ENCODE peak calls at places on chromosome 9, in six cellular contexts. One of them, this sample, is unnamed.

GRCh38 chr9:105188746-105189145 is 55.7 kb upstream of the SLC44A1 start:
- DNase-seq in dorsolateral prefrontal cortex: no peak
- DNase-seq in Calu3: no peak
- DNase-seq in NCI-H1092 treated with DMSO at 0.1 percent for 48 hours: no peak
- DNase-seq in HTR-8/SVneo: no peak
- DNase-seq in amniotic epithelial cell: peak; percentile 27
- DNase-seq in this sample: no peak

GRCh38 chr9:114521846-114522245 is 16.6 kb upstream of the WHRN start:
- DNase-seq in NCI-H1092 treated with DMSO at 0.1 percent for 48 hours: no peak
- DNase-seq in Calu3: no peak
- DNase-seq in HTR-8/SVneo: no peak
- DNase-seq in dorsolateral prefrontal cortex: no peak
- DNase-seq in amniotic epithelial cell: peak; percentile 12
- DNase-seq in this sample: no peak

GRCh38 chr9:86557063-86557766 is 203.0 kb upstream of the TUT7 start:
- DNase-seq in dorsolateral prefrontal cortex: no peak
- DNase-seq in HTR-8/SVneo: no peak
- DNase-seq in NCI-H1092 treated with DMSO at 0.1 percent for 48 hours: no peak
- DNase-seq in Calu3: no peak
- DNase-seq in amniotic epithelial cell: peak; percentile 98
- DNase-seq in this sample: peak; percentile 80

GRCh38 chr9:120392711-120393110 is 187.3 kb downstream of the CDK5RAP2 start:
- DNase-seq in Calu3: no peak
- DNase-seq in dorsolateral prefrontal cortex: no peak
- DNase-seq in amniotic epithelial cell: no peak
- DNase-seq in NCI-H1092 treated with DMSO at 0.1 percent for 48 hours: no peak
- DNase-seq in HTR-8/SVneo: no peak
- DNase-seq in this sample: no peak

GRCh38 chr9:110021891-110022290 is 186.1 kb downstream of the C9orf152 start:
- DNase-seq in HTR-8/SVneo: no peak
- DNase-seq in amniotic epithelial cell: no peak
- DNase-seq in dorsolateral prefrontal cortex: no peak
- DNase-seq in NCI-H1092 treated with DMSO at 0.1 percent for 48 hours: no peak
- DNase-seq in Calu3: no peak
- DNase-seq in this sample: no peak

GRCh38 chr9:88579363-88579715 is 44.4 kb downstream of the NXNL2 start:
- DNase-seq in NCI-H1092 treated with DMSO at 0.1 percent for 48 hours: no peak
- DNase-seq in HTR-8/SVneo: no peak
- DNase-seq in dorsolateral prefrontal cortex: no peak
- DNase-seq in Calu3: no peak
- DNase-seq in amniotic epithelial cell: no peak
- DNase-seq in this sample: no peak

GRCh38 chr9:95507456-95508241 is 9.1 kb downstream of the PTCH1 start:
- DNase-seq in NCI-H1092 treated with DMSO at 0.1 percent for 48 hours: peak; percentile 58
- DNase-seq in Calu3: peak; percentile 49
- DNase-seq in HTR-8/SVneo: no peak
- DNase-seq in amniotic epithelial cell: peak; percentile 79
- DNase-seq in dorsolateral prefrontal cortex: peak; percentile 48
- DNase-seq in this sample: peak; percentile 25

GRCh38 chr9:1018121-1018520 is 32.0 kb upstream of the DMRT2 start:
- DNase-seq in HTR-8/SVneo: no peak
- DNase-seq in Calu3: no peak
- DNase-seq in NCI-H1092 treated with DMSO at 0.1 percent for 48 hours: no peak
- DNase-seq in dorsolateral prefrontal cortex: no peak
- DNase-seq in amniotic epithelial cell: no peak
- DNase-seq in this sample: no peak

GRCh38 chr9:131410051-131410491 is 16.2 kb downstream of the PRRC2B start:
- DNase-seq in HTR-8/SVneo: no peak
- DNase-seq in dorsolateral prefrontal cortex: no peak
- DNase-seq in Calu3: no peak
- DNase-seq in NCI-H1092 treated with DMSO at 0.1 percent for 48 hours: no peak
- DNase-seq in amniotic epithelial cell: peak; percentile 83
- DNase-seq in this sample: no peak

GRCh38 chr9:113160571-113160970 is 9.8 kb downstream of the SLC31A2 start:
- DNase-seq in HTR-8/SVneo: no peak
- DNase-seq in Calu3: no peak
- DNase-seq in dorsolateral prefrontal cortex: no peak
- DNase-seq in amniotic epithelial cell: no peak
- DNase-seq in NCI-H1092 treated with DMSO at 0.1 percent for 48 hours: peak; percentile 2
- DNase-seq in this sample: no peak

GRCh38 chr9:106333487-106333886 is 529.5 kb upstream of the ZNF462 start:
- DNase-seq in dorsolateral prefrontal cortex: no peak
- DNase-seq in NCI-H1092 treated with DMSO at 0.1 percent for 48 hours: peak; percentile 91
- DNase-seq in Calu3: no peak
- DNase-seq in amniotic epithelial cell: no peak
- DNase-seq in HTR-8/SVneo: no peak
- DNase-seq in this sample: no peak

GRCh38 chr9:15469862-15470261 is 40.9 kb downstream of the PSIP1 start:
- DNase-seq in HTR-8/SVneo: no peak
- DNase-seq in NCI-H1092 treated with DMSO at 0.1 percent for 48 hours: peak; percentile 28
- DNase-seq in dorsolateral prefrontal cortex: no peak
- DNase-seq in amniotic epithelial cell: no peak
- DNase-seq in Calu3: no peak
- DNase-seq in this sample: no peak

GRCh38 chr9:121569266-121569648 is 69.6 kb upstream of the GGTA1 start:
- DNase-seq in amniotic epithelial cell: no peak
- DNase-seq in dorsolateral prefrontal cortex: no peak
- DNase-seq in HTR-8/SVneo: no peak
- DNase-seq in NCI-H1092 treated with DMSO at 0.1 percent for 48 hours: no peak
- DNase-seq in Calu3: peak; percentile 19
- DNase-seq in this sample: no peak

GRCh38 chr9:132630116-132630515 is 39.7 kb downstream of the DDX31 start:
- DNase-seq in amniotic epithelial cell: no peak
- DNase-seq in HTR-8/SVneo: no peak
- DNase-seq in NCI-H1092 treated with DMSO at 0.1 percent for 48 hours: no peak
- DNase-seq in Calu3: no peak
- DNase-seq in dorsolateral prefrontal cortex: no peak
- DNase-seq in this sample: no peak

GRCh38 chr9:89606049-89606481 is 1.3 kb downstream of the GADD45G start:
- DNase-seq in NCI-H1092 treated with DMSO at 0.1 percent for 48 hours: peak; percentile 44
- DNase-seq in HTR-8/SVneo: peak; percentile 19
- DNase-seq in amniotic epithelial cell: peak; percentile 74
- DNase-seq in Calu3: peak; percentile 74
- DNase-seq in dorsolateral prefrontal cortex: peak; percentile 56
- DNase-seq in this sample: peak; percentile 46

GRCh38 chr9:130570200-130570599 is 9.2 kb upstream of the FUBP3 start:
- DNase-seq in Calu3: peak; percentile 6
- DNase-seq in HTR-8/SVneo: no peak
- DNase-seq in dorsolateral prefrontal cortex: no peak
- DNase-seq in amniotic epithelial cell: peak; percentile 57
- DNase-seq in NCI-H1092 treated with DMSO at 0.1 percent for 48 hours: no peak
- DNase-seq in this sample: peak; percentile 3

GRCh38 chr9:68733021-68733405 is 28.0 kb downstream of the PIP5K1B start:
- DNase-seq in dorsolateral prefrontal cortex: no peak
- DNase-seq in HTR-8/SVneo: no peak
- DNase-seq in Calu3: no peak
- DNase-seq in NCI-H1092 treated with DMSO at 0.1 percent for 48 hours: no peak
- DNase-seq in amniotic epithelial cell: no peak
- DNase-seq in this sample: no peak

GRCh38 chr9:123544007-123544827 is 188.2 kb downstream of the CRB2 start:
- DNase-seq in amniotic epithelial cell: peak; percentile 51
- DNase-seq in dorsolateral prefrontal cortex: no peak
- DNase-seq in Calu3: peak; percentile 25
- DNase-seq in NCI-H1092 treated with DMSO at 0.1 percent for 48 hours: peak; percentile 49
- DNase-seq in HTR-8/SVneo: peak; percentile 34
- DNase-seq in this sample: no peak

GRCh38 chr9:134223091-134223490 is 58.7 kb upstream of the RNU6ATAC start:
- DNase-seq in HTR-8/SVneo: no peak
- DNase-seq in amniotic epithelial cell: peak; percentile 10
- DNase-seq in dorsolateral prefrontal cortex: no peak
- DNase-seq in Calu3: no peak
- DNase-seq in NCI-H1092 treated with DMSO at 0.1 percent for 48 hours: no peak
- DNase-seq in this sample: no peak

GRCh38 chr9:75410405-75410804 is 322.1 kb downstream of the OSTF1 start:
- DNase-seq in dorsolateral prefrontal cortex: no peak
- DNase-seq in NCI-H1092 treated with DMSO at 0.1 percent for 48 hours: no peak
- DNase-seq in HTR-8/SVneo: no peak
- DNase-seq in amniotic epithelial cell: no peak
- DNase-seq in Calu3: no peak
- DNase-seq in this sample: no peak

GRCh38 chr9:94167055-94167346 is 82.7 kb downstream of the PTPDC1 start:
- DNase-seq in NCI-H1092 treated with DMSO at 0.1 percent for 48 hours: no peak
- DNase-seq in Calu3: no peak
- DNase-seq in dorsolateral prefrontal cortex: no peak
- DNase-seq in HTR-8/SVneo: no peak
- DNase-seq in amniotic epithelial cell: no peak
- DNase-seq in this sample: peak; percentile 42

GRCh38 chr9:103355000-103355399 is 359.9 kb downstream of the CYLC2 start:
- DNase-seq in dorsolateral prefrontal cortex: no peak
- DNase-seq in NCI-H1092 treated with DMSO at 0.1 percent for 48 hours: no peak
- DNase-seq in Calu3: no peak
- DNase-seq in HTR-8/SVneo: no peak
- DNase-seq in amniotic epithelial cell: no peak
- DNase-seq in this sample: no peak

GRCh38 chr9:89969156-89969566 is 364.3 kb downstream of the GADD45G start:
- DNase-seq in amniotic epithelial cell: no peak
- DNase-seq in HTR-8/SVneo: no peak
- DNase-seq in dorsolateral prefrontal cortex: no peak
- DNase-seq in NCI-H1092 treated with DMSO at 0.1 percent for 48 hours: peak; percentile 13
- DNase-seq in Calu3: no peak
- DNase-seq in this sample: no peak

GRCh38 chr9:125744616-125745387 is 2.4 kb upstream of the PBX3 start:
- DNase-seq in dorsolateral prefrontal cortex: no peak
- DNase-seq in Calu3: no peak
- DNase-seq in NCI-H1092 treated with DMSO at 0.1 percent for 48 hours: no peak
- DNase-seq in amniotic epithelial cell: peak; percentile 85
- DNase-seq in HTR-8/SVneo: peak; percentile 51
- DNase-seq in this sample: no peak

GRCh38 chr9:78289474-78289873 is 7.5 kb upstream of the PSAT1 start:
- DNase-seq in HTR-8/SVneo: no peak
- DNase-seq in Calu3: no peak
- DNase-seq in dorsolateral prefrontal cortex: no peak
- DNase-seq in amniotic epithelial cell: no peak
- DNase-seq in NCI-H1092 treated with DMSO at 0.1 percent for 48 hours: no peak
- DNase-seq in this sample: no peak